ENCODE peak calls at places on chromosome 5, in four cellular contexts. M is adrenal gland, Z is Daoy, J is HCEC 1CT. D is an unnamed sample.

GRCh38 chr5:172679621-172680212 is 38.7 kb downstream of the NEURL1B start:
- DNase-seq in M (no peak), Z (no peak), J (no peak), D (no peak)

GRCh38 chr5:57327934-57328333 is 154.1 kb downstream of the GPBP1 start:
- DNase-seq in M (no peak), Z (peak), J (no peak), D (peak)

GRCh38 chr5:132237141-132237540 is 9.5 kb upstream of the P4HA2 start:
- DNase-seq in M (no peak), Z (peak), J (peak), D (peak)

GRCh38 chr5:40679998-40680681 is 425 bp downstream of the PTGER4 start:
- DNase-seq in M (peak), Z (peak), J (no peak), D (no peak)

GRCh38 chr5:154071799-154072781 is 33.3 kb downstream of the MFAP3 start:
- DNase-seq in M (peak), Z (peak), J (peak), D (peak)

GRCh38 chr5:78610163-78610583 is 38.4 kb downstream of the LHFPL2 start:
- DNase-seq in M (no peak), Z (peak), J (peak), D (peak)

GRCh38 chr5:33788922-33789321 is 102.9 kb downstream of the ADAMTS12 start:
- DNase-seq in M (no peak), Z (peak), J (peak), D (peak)

GRCh38 chr5:45262061-45262590 is 434.1 kb downstream of the HCN1 start:
- DNase-seq in M (no peak), Z (no peak), J (no peak), D (no peak)

GRCh38 chr5:1633605-1634336 is 110.0 kb upstream of the LPCAT1 start:
- DNase-seq in M (peak), Z (peak), J (peak), D (peak)

GRCh38 chr5:37926732-37927131 is 86.9 kb upstream of the GDNF start:
- DNase-seq in M (no peak), Z (no peak), J (peak), D (peak)

GRCh38 chr5:122978644-122979297 is 57.8 kb downstream of the PPIC start:
- DNase-seq in M (no peak), Z (no peak), J (no peak), D (no peak)

GRCh38 chr5:175690025-175690424 is 32.2 kb downstream of the HRH2 start:
- DNase-seq in M (no peak), Z (no peak), J (no peak), D (no peak)

GRCh38 chr5:158121678-158122077 is 262.7 kb upstream of the CLINT1 start:
- DNase-seq in M (no peak), Z (no peak), J (no peak), D (no peak)

GRCh38 chr5:94433393-94434149 is 184.8 kb downstream of the KIAA0825 start:
- DNase-seq in M (peak), Z (no peak), J (peak), D (no peak)